ENCODE peak calls at places on chromosome 2, in seven cellular contexts. D is A549, W is uterus, Q is transverse colon, R is K562, Y is tibial nerve, A is breast epithelium. O is an unnamed sample. For H3K9me3, the result is how much of the 10 kb centered on the place peaks cover.

GRCh38 chr2:162403884-162404283 is 60.0 kb downstream of the GCA start:
- DNase-seq in Q (no peak), R (no peak), Y (no peak), A (no peak), D (no peak), W (no peak), O (no peak)

GRCh38 chr2:96112501-96113366 is 3.6 kb downstream of the ADRA2B start:
- DNase-seq in Q (no peak), A (no peak), D (no peak), Y (no peak), R (no peak), W (no peak), O (peak)

GRCh38 chr2:147487286-147487979 is 357.4 kb upstream of the ACVR2A start:
- DNase-seq in Y (no peak), Q (no peak), A (no peak), R (no peak), W (no peak), D (no peak), O (no peak)

GRCh38 chr2:64035067-64035942 is 16.1 kb upstream of the VPS54 start:
- DNase-seq in A (no peak), R (no peak), Y (no peak), D (no peak), W (no peak), Q (no peak), O (no peak)

GRCh38 chr2:8510519-8510918 is 171.3 kb upstream of the ID2 start:
- DNase-seq in R (no peak), Y (no peak), W (no peak), D (no peak), Q (no peak), A (no peak), O (no peak)

GRCh38 chr2:126543081-126543480 is 112.9 kb upstream of the GYPC start:
- DNase-seq in Y (no peak), R (no peak), A (no peak), Q (no peak), W (no peak), D (peak), O (no peak)

GRCh38 chr2:232315049-232315922 is 63.3 kb upstream of the ALPP start:
- DNase-seq in W (no peak), D (no peak), A (peak), R (no peak), Y (peak), Q (peak), O (peak)

GRCh38 chr2:192051533-192051932 is 143.2 kb downstream of the TMEFF2 start:
- DNase-seq in A (no peak), D (no peak), W (no peak), Q (no peak), R (no peak), Y (no peak), O (no peak)

GRCh38 chr2:165655653-165656052 is 138.4 kb downstream of the GALNT3 start:
- DNase-seq in R (no peak), Q (no peak), A (no peak), Y (no peak), W (peak), D (no peak), O (no peak)

GRCh38 chr2:32068-32467 is 14.2 kb downstream of the FAM110C start:
- DNase-seq in W (no peak), D (no peak), Y (no peak), A (no peak), Q (no peak), R (no peak), O (no peak)

GRCh38 chr2:57146951-57147350 is 899.7 kb upstream of the VRK2 start:
- DNase-seq in W (no peak), D (no peak), A (no peak), Q (no peak), Y (no peak), R (no peak), O (no peak)

GRCh38 chr2:75403991-75404428 is 156.7 kb downstream of the EVA1A start:
- DNase-seq in W (no peak), R (peak), Q (no peak), Y (no peak), A (no peak), D (peak), O (no peak)

GRCh38 chr2:198471291-198471690 is 666.9 kb downstream of the PLCL1 start:
- DNase-seq in Y (no peak), Q (no peak), D (no peak), R (no peak), W (no peak), A (no peak), O (no peak)

GRCh38 chr2:136051725-136052048 is 66.3 kb upstream of the DARS1 start:
- DNase-seq in Y (no peak), A (no peak), W (no peak), R (no peak), Q (no peak), D (no peak), O (no peak)

GRCh38 chr2:42172566-42172965 is 3.4 kb downstream of the EML4 start:
- DNase-seq in R (no peak), D (no peak), W (no peak), Y (no peak), A (no peak), Q (no peak), O (no peak)

GRCh38 chr2:15956751-15957736 is 16.7 kb downstream of the MYCN start:
- DNase-seq in D (no peak), Q (no peak), A (no peak), W (no peak), Y (no peak), R (no peak), O (no peak)

GRCh38 chr2:26462511-26463251 is 15.2 kb downstream of the OTOF start:
- DNase-seq in Y (peak), A (no peak), D (peak), W (no peak), Q (peak), R (peak), O (peak)

GRCh38 chr2:85843543-85843942 is 45.2 kb downstream of the ST3GAL5 start:
- DNase-seq in R (peak), D (peak), A (no peak), Y (no peak), Q (no peak), W (no peak), O (no peak)

GRCh38 chr2:234363011-234363487 is 133.8 kb downstream of the ARL4C start:
- DNase-seq in W (no peak), Y (no peak), Q (no peak), D (peak), A (no peak), R (no peak), O (peak)

GRCh38 chr2:64524604-64525322 is 635 bp downstream of the AFTPH start:
- DNase-seq in R (no peak), D (peak), A (peak), Y (no peak), Q (peak), W (no peak), O (no peak)

GRCh38 chr2:54206596-54206995 is 49.4 kb downstream of the TSPYL6 start:
- DNase-seq in D (peak), Q (no peak), R (peak), W (no peak), A (no peak), Y (peak), O (no peak)

GRCh38 chr2:74019516-74019915 is 34.8 kb downstream of the TET3 start:
- DNase-seq in W (no peak), Y (no peak), Q (no peak), D (no peak), R (no peak), A (no peak), O (no peak)

GRCh38 chr2:44528595-44528994 is 166.8 kb downstream of the CAMKMT start:
- DNase-seq in R (no peak), A (no peak), Q (no peak), D (no peak), Y (no peak), W (no peak), O (no peak)

GRCh38 chr2:238855891-238856580 is 8.2 kb downstream of the TWIST2 start:
- DNase-seq in Y (no peak), A (no peak), R (no peak), D (no peak), Q (no peak), W (no peak), O (no peak)

GRCh38 chr2:47357475-47357874 is 45.5 kb upstream of the MSH2 start:
- DNase-seq in Q (peak), A (no peak), Y (peak), R (peak), D (peak), W (peak), O (no peak)

GRCh38 chr2:74587664-74588277 is 33.3 kb downstream of the DOK1 start:
- DNase-seq in Y (peak), Q (peak), D (peak), W (peak), A (peak), R (peak), O (peak)

GRCh38 chr2:148826791-148827190 is 48.2 kb upstream of the KIF5C start:
- DNase-seq in A (no peak), Q (no peak), Y (no peak), R (no peak), W (no peak), D (no peak), O (no peak)

GRCh38 chr2:96618599-96619283 is 19.4 kb downstream of the KANSL3 start:
- DNase-seq in R (no peak), A (no peak), W (no peak), D (no peak), Y (peak), Q (no peak), O (no peak)

GRCh38 chr2:15346624-15347023 is 214.5 kb downstream of the NBAS start:
- DNase-seq in Q (no peak), A (no peak), Y (no peak), W (no peak), R (no peak), D (no peak), O (no peak)

GRCh38 chr2:42252464-42252863 is 83.3 kb downstream of the EML4 start:
- DNase-seq in A (no peak), Q (no peak), R (no peak), D (no peak), W (no peak), Y (no peak), O (no peak)

GRCh38 chr2:25927357-25927756 is 49.1 kb upstream of the ASXL2 start:
- DNase-seq in Y (no peak), R (no peak), A (no peak), W (no peak), D (no peak), Q (no peak), O (no peak)

GRCh38 chr2:106307860-106308259 is 113.8 kb upstream of the UXS1 start:
- DNase-seq in Q (no peak), D (no peak), R (no peak), A (no peak), Y (no peak), W (no peak), O (no peak)

GRCh38 chr2:74138952-74139323 is 8.8 kb downstream of the BOLA3 start:
- DNase-seq in Q (no peak), D (no peak), R (peak), A (no peak), W (no peak), Y (no peak), O (no peak)

GRCh38 chr2:192741889-192742288 is 547.2 kb upstream of the TMEFF2 start:
- DNase-seq in Y (no peak), A (no peak), Q (no peak), W (no peak), R (no peak), D (peak), O (no peak)

GRCh38 chr2:14220101-14220500 is 412.4 kb upstream of the LRATD1 start:
- DNase-seq in D (no peak), W (no peak), Q (no peak), Y (no peak), R (no peak), A (no peak), O (no peak)

GRCh38 chr2:30807249-30807648 is at the start of gene CAPN13:
- DNase-seq in W (no peak), D (no peak), A (peak), R (no peak), Q (peak), Y (no peak), O (no peak)

GRCh38 chr2:11254100-11254536 is 90.3 kb downstream of the ROCK2 start:
- DNase-seq in W (no peak), A (no peak), Q (no peak), D (peak), R (no peak), Y (no peak), O (no peak)

GRCh38 chr2:121664713-121665112 is 15.5 kb upstream of the CLASP1 start:
- DNase-seq in R (no peak), W (no peak), D (no peak), A (no peak), Y (no peak), Q (no peak), O (no peak)

GRCh38 chr2:232502901-232503791 is 15.5 kb upstream of the ECEL1 start:
- DNase-seq in R (peak), W (peak), D (peak), Y (no peak), Q (peak), A (peak), O (no peak)

GRCh38 chr2:238562446-238562845 is 135.7 kb downstream of the ASB1 start:
- DNase-seq in R (no peak), Y (no peak), Q (no peak), W (no peak), A (no peak), D (no peak), O (no peak)

DNA sequence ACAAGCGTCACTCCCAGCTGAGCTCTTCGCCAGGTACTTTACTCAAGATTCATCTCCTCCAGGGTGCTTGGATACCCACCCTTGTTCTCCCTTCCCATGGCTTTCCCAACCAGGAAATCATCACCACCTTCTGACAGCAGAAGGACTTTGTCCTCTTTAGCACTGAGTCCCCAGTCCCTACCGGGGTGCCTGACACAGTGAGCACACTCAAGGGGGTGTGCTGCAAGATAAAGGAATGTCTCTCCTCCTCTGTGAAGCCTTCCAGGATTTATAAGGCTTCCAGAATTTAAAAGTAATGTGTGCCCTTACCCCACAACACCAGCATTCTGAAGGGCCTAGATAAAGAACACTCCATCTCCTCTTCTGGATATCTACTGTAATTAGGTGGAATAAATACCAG is 39.6 kb downstream of the ACVR1 start:
- DNase-seq in Q (no peak), W (no peak), D (no peak), R (no peak), A (no peak), Y (no peak), O (no peak)
- H3K27ac ChIP-seq in Q (no peak), W (no peak), D (peak), R (no peak), A (peak), Y (no peak), O (no peak)

DNA sequence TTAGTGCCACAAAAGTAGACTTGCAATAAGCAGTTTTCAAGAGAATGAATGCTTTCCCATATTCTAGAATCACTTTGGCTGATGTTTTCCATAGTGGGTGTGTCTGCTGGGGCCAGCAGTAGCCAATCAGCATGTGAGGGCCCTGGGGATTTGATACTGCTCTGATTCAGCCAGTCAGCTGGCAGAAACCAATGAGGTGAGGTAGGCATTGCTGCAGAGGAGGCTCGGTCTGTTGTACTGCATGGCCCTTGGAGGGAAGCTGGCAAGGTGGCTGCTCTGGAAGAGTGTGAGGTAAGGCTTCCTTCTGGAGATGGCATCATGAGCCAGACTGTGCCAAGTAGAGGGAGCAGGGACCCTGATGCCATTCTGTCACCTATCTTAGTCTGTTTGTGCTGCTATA is 22.7 kb downstream of the TMEM87B start:
- DNase-seq in W (no peak), D (no peak), Q (no peak), R (no peak), A (no peak), Y (no peak), O (no peak)
- TF ChIP-seq POLR2A in W (no peak), D (no peak), Q (no peak), R (no peak), A (no peak), Y (no peak), O (no peak)

DNA sequence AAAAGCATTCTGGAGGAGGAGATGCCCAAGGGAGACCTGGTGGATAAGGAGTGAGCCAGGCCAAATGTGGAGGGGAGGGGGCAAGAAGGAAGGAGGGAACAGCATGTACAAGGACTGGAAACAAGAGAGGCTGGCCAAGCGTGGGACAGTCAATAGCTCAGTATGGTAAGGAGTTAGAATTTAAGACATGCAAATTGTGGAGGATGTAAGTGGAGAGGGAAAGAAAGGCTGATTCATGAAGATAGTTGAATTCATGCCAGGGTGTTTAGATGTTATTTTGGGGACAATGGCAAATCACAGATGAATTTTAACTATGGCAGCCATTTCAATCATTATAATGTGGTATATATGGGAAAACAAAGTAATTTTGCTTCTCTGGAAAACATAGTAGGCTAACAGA is 462.3 kb downstream of the MEIS1 start:
- DNase-seq in A (no peak), W (peak), R (no peak), Q (no peak), Y (no peak), D (no peak), O (no peak)
- H3K9me3 ChIP-seq in A (under half), W (under half), R (under half), Q (under half), Y (under half), D (under half), O (under half)

GRCh38 chr2:241868661-241869081 is 858 bp upstream of the RTP5 start:
- DNase-seq in D (no peak), R (no peak), Q (no peak), W (no peak), A (no peak), Y (no peak), O (no peak)

GRCh38 chr2:241867776-241868420 is 1.6 kb upstream of the RTP5 start:
- DNase-seq in Q (no peak), R (no peak), A (no peak), W (no peak), Y (no peak), D (no peak), O (no peak)

GRCh38 chr2:241870611-241871537 is 1.3 kb downstream of the RTP5 start:
- DNase-seq in R (no peak), Y (no peak), Q (no peak), W (no peak), D (no peak), A (no peak), O (no peak)

GRCh38 chr2:241870081-241870541 is 582 bp downstream of the RTP5 start:
- DNase-seq in R (no peak), Q (no peak), D (no peak), W (no peak), A (no peak), Y (no peak), O (no peak)

GRCh38 chr2:241869087-241869961 is at the start of gene RTP5:
- DNase-seq in R (peak), Q (no peak), A (no peak), D (no peak), W (no peak), Y (no peak), O (no peak)
- H3K27ac ChIP-seq in R (no peak), Q (no peak), A (no peak), D (no peak), W (no peak), Y (no peak), O (no peak)

GRCh38 chr2:69642709-69643601 is 584 bp downstream of the AAK1 start:
- DNase-seq in Y (no peak), Q (peak), W (peak), R (peak), D (peak), A (peak), O (peak)
- TF ChIP-seq POLR2A in Y (peak), Q (no peak), W (no peak), R (no peak), D (no peak), A (no peak), O (no peak)

GRCh38 chr2:190540048-190540447 is 5.5 kb upstream of the NEMP2 start:
- DNase-seq in D (peak), A (no peak), W (no peak), Y (no peak), Q (no peak), R (no peak), O (no peak)
- H3K9me3 ChIP-seq in D (under half), A (under half), W (under half), Y (under half), Q (under half), R (under half), O (under half)

O was measured in right lobe of liver.